ENCODE peak calls at places on chromosome 14, in four cellular contexts. I is keratinocyte, F is MM.1S, S is adipocyte. A is an unnamed sample.

GRCh38 chr14:106691601-106692291 is 1165.4 kb downstream of the TMEM121 start:
- DNase-seq in I (no peak), F (peak), S (no peak), A (no peak)

GRCh38 chr14:67532606-67532997 is 488 bp upstream of the PLEKHH1 start:
- DNase-seq in I (no peak), F (no peak), S (no peak), A (no peak)

GRCh38 chr14:24395609-24396580 is 2.9 kb upstream of the NYNRIN start:
- DNase-seq in I (no peak), F (no peak), S (peak), A (no peak)

GRCh38 chr14:38873923-38874612 is 229.0 kb downstream of the SEC23A start:
- DNase-seq in I (no peak), F (peak), S (no peak), A (no peak)

GRCh38 chr14:39581474-39581873 is 149.2 kb upstream of the FBXO33 start:
- DNase-seq in I (no peak), F (no peak), S (peak), A (no peak)

GRCh38 chr14:92946847-92947545 is 24.0 kb downstream of the CHGA start:
- DNase-seq in I (no peak), F (no peak), S (no peak), A (no peak)

GRCh38 chr14:91493169-91493568 is 16.9 kb downstream of the PPP4R3A start:
- DNase-seq in I (no peak), F (no peak), S (peak), A (no peak)

GRCh38 chr14:46054526-46054925 is 597.1 kb downstream of the RPL10L start:
- DNase-seq in I (peak), F (no peak), S (no peak), A (peak)

GRCh38 chr14:77052281-77053044 is 24.0 kb upstream of the IRF2BPL start:
- DNase-seq in I (no peak), F (no peak), S (no peak), A (no peak)

GRCh38 chr14:72629534-72629933 is 264.4 kb downstream of the DPF3 start:
- DNase-seq in I (no peak), F (no peak), S (no peak), A (no peak)

GRCh38 chr14:101480747-101481530 is 80.4 kb upstream of the DIO3 start:
- DNase-seq in I (peak), F (no peak), S (peak), A (no peak)

GRCh38 chr14:105475916-105476845 is 1.6 kb downstream of the CRIP2 start:
- DNase-seq in I (no peak), F (no peak), S (no peak), A (peak)

GRCh38 chr14:69586420-69586819 is 11.7 kb upstream of the CCDC177 start:
- DNase-seq in I (no peak), F (no peak), S (peak), A (peak)

GRCh38 chr14:61927015-61927414 is 164.8 kb downstream of the SNAPC1 start:
- DNase-seq in I (peak), F (no peak), S (peak), A (peak)

GRCh38 chr14:32171469-32171868 is 30.4 kb upstream of the RNU6-7 start:
- DNase-seq in I (no peak), F (no peak), S (no peak), A (no peak)

GRCh38 chr14:85475113-85475512 is 54.8 kb upstream of the FLRT2 start:
- DNase-seq in I (no peak), F (no peak), S (no peak), A (peak)

GRCh38 chr14:54627718-54628345 is 60.9 kb downstream of the SAMD4A start:
- DNase-seq in I (no peak), F (peak), S (peak), A (peak)

A was measured in GM03348.